ENCODE peak calls at places on chromosome 9, in eight cellular contexts. Q is heart left ventricle, S is GM20000, C is fibroblast of the conjunctiva, E is sigmoid colon, A is anterior cingulate cortex, D is MM.1S, F is LoVo. Y is an unnamed sample.

GRCh38 chr9:135743546-135744332 is 41.8 kb downstream of the KCNT1 start:
- DNase-seq in Q (no peak), S (no peak), C (no peak), E (no peak), A (no peak), D (no peak), F (no peak), Y (no peak)

GRCh38 chr9:94554439-94555331 is at the start of gene PCAT7:
- DNase-seq in Q (no peak), S (peak), C (no peak), E (no peak), A (no peak), D (peak), F (peak), Y (no peak)

GRCh38 chr9:34549407-34549732 is 26.6 kb upstream of the ENHO start:
- DNase-seq in Q (no peak), S (no peak), C (no peak), E (peak), A (no peak), D (no peak), F (no peak), Y (no peak)

GRCh38 chr9:125634040-125634717 is 72.8 kb downstream of the MAPKAP1 start:
- DNase-seq in Q (no peak), S (no peak), C (no peak), E (no peak), A (no peak), D (peak), F (peak), Y (no peak)

GRCh38 chr9:2722715-2723114 is 5.4 kb downstream of the KCNV2 start:
- DNase-seq in Q (no peak), S (no peak), C (no peak), E (no peak), A (no peak), D (no peak), F (no peak), Y (no peak)

GRCh38 chr9:117000834-117001233 is 313.7 kb downstream of the TRIM32 start:
- DNase-seq in Q (no peak), S (no peak), C (no peak), E (no peak), A (no peak), D (no peak), F (no peak), Y (no peak)

GRCh38 chr9:114385412-114386181 is 2.2 kb downstream of the AKNA start:
- DNase-seq in Q (peak), S (peak), C (peak), E (peak), A (no peak), D (peak), F (no peak), Y (peak)

GRCh38 chr9:33884856-33885701 is 68.1 kb downstream of the UBE2R2 start:
- DNase-seq in Q (no peak), S (no peak), C (no peak), E (no peak), A (no peak), D (no peak), F (no peak), Y (peak)

Y was measured in uterus.